ENCODE peak calls at places on chromosomes 12 and 14, in six cellular contexts. X is NCI-H146; O is hippocampal formation; D is NCI-H774; H is activated T-cell treated with anti-CD3 and anti-CD28 coated beads, Interleukin-2, amount 50 U/mL, for 72 hours; C is Jurkat, Clone E6-1. K is an unnamed sample.

GRCh38 chr14:33127531-33127930 is 188.9 kb downstream of the NPAS3 start:
- DNase-seq in X (no peak), O (no peak), D (no peak), H (no peak), C (no peak), K (no peak)

GRCh38 chr12:41709012-41709411 is 435.7 kb downstream of the GXYLT1 start:
- DNase-seq in X (no peak), O (no peak), D (no peak), H (no peak), C (no peak), K (no peak)

GRCh38 chr12:50706606-50707005 is 57.3 kb upstream of the ATF1 start:
- DNase-seq in X (no peak), O (no peak), D (no peak), H (no peak), C (no peak), K (no peak)

GRCh38 chr12:31220633-31221565 is 105.1 kb downstream of the SINHCAF start:
- DNase-seq in X (no peak), O (peak; percentile 7), D (peak; percentile 75), H (no peak), C (no peak), K (no peak)

GRCh38 chr14:37590810-37591139 is 4.3 kb downstream of the FOXA1 start:
- DNase-seq in X (no peak), O (no peak), D (no peak), H (no peak), C (no peak), K (peak; percentile 13)

GRCh38 chr12:128619263-128619662 is 204.5 kb downstream of the SLC15A4 start:
- DNase-seq in X (no peak), O (no peak), D (no peak), H (no peak), C (no peak), K (no peak)

GRCh38 chr12:16515666-16516065 is 90.3 kb downstream of the LMO3 start:
- DNase-seq in X (no peak), O (peak; percentile 24), D (no peak), H (no peak), C (no peak), K (no peak)

GRCh38 chr12:132955933-132956725 is at the start of gene ZNF605:
- DNase-seq in X (peak; percentile 91), O (peak; percentile 72), D (peak; percentile 84), H (peak; percentile 89), C (peak; percentile 57), K (peak; percentile 96)

GRCh38 chr12:75750950-75751349 is 239.5 kb upstream of the KRR1 start:
- DNase-seq in X (no peak), O (no peak), D (no peak), H (no peak), C (no peak), K (no peak)

GRCh38 chr14:60510976-60511599 is 2.1 kb downstream of the SIX6 start:
- DNase-seq in X (no peak), O (no peak), D (no peak), H (no peak), C (no peak), K (no peak)

GRCh38 chr14:33432407-33433023 is 493.8 kb downstream of the NPAS3 start:
- DNase-seq in X (peak; percentile 9), O (peak; percentile 29), D (no peak), H (no peak), C (peak; percentile 21), K (no peak)

GRCh38 chr12:64674367-64674922 is 64.2 kb downstream of the RASSF3 start:
- DNase-seq in X (no peak), O (no peak), D (no peak), H (peak; percentile 42), C (peak; percentile 72), K (no peak)

GRCh38 chr12:11958216-11959091 is 112.3 kb upstream of the BCL2L14 start:
- DNase-seq in X (peak; percentile 20), O (no peak), D (no peak), H (peak; percentile 76), C (peak; percentile 38), K (no peak)

GRCh38 chr12:90058721-90059120 is 350.1 kb upstream of the ATP2B1 start:
- DNase-seq in X (no peak), O (no peak), D (no peak), H (no peak), C (no peak), K (no peak)

GRCh38 chr14:105153331-105153731 is 15.2 kb downstream of the JAG2 start:
- DNase-seq in X (no peak), O (no peak), D (no peak), H (no peak), C (no peak), K (no peak)

GRCh38 chr14:51581017-51581881 is 70.5 kb upstream of the FRMD6 start:
- DNase-seq in X (no peak), O (no peak), D (no peak), H (no peak), C (no peak), K (no peak)

GRCh38 chr14:90903101-90903500 is 86.9 kb upstream of the TTC7B start:
- DNase-seq in X (peak; percentile 54), O (peak; percentile 77), D (peak; percentile 59), H (peak; percentile 63), C (peak; percentile 57), K (peak; percentile 68)

GRCh38 chr12:17609152-17609551 is 480.8 kb downstream of the RERGL start:
- DNase-seq in X (no peak), O (no peak), D (no peak), H (no peak), C (no peak), K (no peak)

GRCh38 chr12:4849024-4849594 is 60.6 kb upstream of the KCNA1 start:
- DNase-seq in X (peak; percentile 37), O (peak; percentile 34), D (peak; percentile 37), H (no peak), C (no peak), K (peak; percentile 61)

GRCh38 chr14:69262516-69262915 is 2.6 kb downstream of the GALNT16 start:
- DNase-seq in X (no peak), O (no peak), D (no peak), H (no peak), C (no peak), K (no peak)

GRCh38 chr14:52706286-52706685 is 714 bp upstream of the PSMC6 start:
- DNase-seq in X (peak; percentile 14), O (no peak), D (no peak), H (peak; percentile 53), C (peak; percentile 67), K (no peak)

GRCh38 chr12:47734725-47735480 is 9.6 kb upstream of the ENDOU start:
- DNase-seq in X (no peak), O (peak; percentile 40), D (no peak), H (no peak), C (no peak), K (no peak)

GRCh38 chr14:75566321-75566720 is 12.1 kb upstream of the FLVCR2 start:
- DNase-seq in X (no peak), O (no peak), D (no peak), H (peak; percentile 85), C (peak; percentile 77), K (peak; percentile 39)

GRCh38 chr14:77618381-77618780 is 1.9 kb upstream of the SPTLC2 start:
- DNase-seq in X (no peak), O (no peak), D (no peak), H (no peak), C (no peak), K (no peak)

GRCh38 chr14:61188196-61188595 is 92.9 kb downstream of the TMEM30B start:
- DNase-seq in X (no peak), O (no peak), D (no peak), H (no peak), C (no peak), K (no peak)

GRCh38 chr12:10853746-10854145 is 4.5 kb upstream of the PRR4 start:
- DNase-seq in X (no peak), O (no peak), D (no peak), H (no peak), C (no peak), K (no peak)

GRCh38 chr14:92792885-92793284 is 1.2 kb upstream of the GOLGA5 start:
- DNase-seq in X (peak; percentile 1), O (no peak), D (no peak), H (no peak), C (no peak), K (no peak)

GRCh38 chr14:90755661-90756304 is 60.4 kb downstream of the TTC7B start:
- DNase-seq in X (no peak), O (peak; percentile 28), D (no peak), H (peak; percentile 38), C (no peak), K (no peak)

GRCh38 chr12:10101042-10101579 is 2.3 kb upstream of the CLEC1A start:
- DNase-seq in X (no peak), O (no peak), D (no peak), H (no peak), C (no peak), K (no peak)

GRCh38 chr14:23638414-23639047 is 2.4 kb downstream of the DHRS2 start:
- DNase-seq in X (no peak), O (no peak), D (no peak), H (no peak), C (no peak), K (no peak)

GRCh38 chr14:22523283-22523682 is 65.7 kb downstream of the DAD1 start:
- DNase-seq in X (no peak), O (no peak), D (no peak), H (no peak), C (no peak), K (no peak)

GRCh38 chr12:50765325-50765911 is 1.5 kb downstream of the ATF1 start:
- DNase-seq in X (peak; percentile 42), O (peak; percentile 68), D (no peak), H (peak; percentile 35), C (peak; percentile 51), K (peak; percentile 80)

GRCh38 chr14:51209457-51209856 is 30.6 kb upstream of the TMX1 start:
- DNase-seq in X (peak; percentile 78), O (no peak), D (peak; percentile 74), H (no peak), C (no peak), K (no peak)

GRCh38 chr12:54229624-54230212 is 40.9 kb upstream of the SMUG1 start:
- DNase-seq in X (no peak), O (no peak), D (no peak), H (no peak), C (no peak), K (no peak)

GRCh38 chr14:74524813-74525135 is 31.2 kb downstream of the ISCA2 start:
- DNase-seq in X (no peak), O (no peak), D (no peak), H (no peak), C (no peak), K (no peak)

GRCh38 chr14:103819503-103820307 is 27.7 kb downstream of the PPP1R13B start:
- DNase-seq in X (no peak), O (no peak), D (no peak), H (no peak), C (peak; percentile 3), K (no peak)